ENCODE peak calls at places on chromosome 5, in five cellular contexts. Y is IMR-90, S is GM04504, Z is ecto neural progenitor cell, M is BE2C. R is an unnamed sample.

GRCh38 chr5:149750596-149750995 is 20.5 kb downstream of the PPARGC1B start:
- DNase-seq in Y (no peak), S (no peak), Z (no peak), M (no peak), R (no peak)

GRCh38 chr5:172820046-172820767 is 13.8 kb upstream of the ERGIC1 start:
- DNase-seq in Y (peak; percentile 89), S (no peak), Z (no peak), M (no peak), R (no peak)

GRCh38 chr5:134026521-134027202 is 21.9 kb upstream of the VDAC1 start:
- DNase-seq in Y (peak; percentile 63), S (peak; percentile 17), Z (peak; percentile 77), M (peak; percentile 79), R (peak; percentile 29)

GRCh38 chr5:105968961-105969360 is 1701.8 kb downstream of the EFNA5 start:
- DNase-seq in Y (no peak), S (no peak), Z (no peak), M (no peak), R (no peak)

GRCh38 chr5:82073179-82073578 is 101.4 kb downstream of the ATG10 start:
- DNase-seq in Y (peak; percentile 62), S (no peak), Z (no peak), M (no peak), R (no peak)

GRCh38 chr5:58787982-58788381 is 205.1 kb downstream of the RAB3C start:
- DNase-seq in Y (no peak), S (no peak), Z (no peak), M (peak; percentile 46), R (no peak)

GRCh38 chr5:56685503-56686217 is 129.7 kb upstream of the MAP3K1 start:
- DNase-seq in Y (peak; percentile 28), S (no peak), Z (no peak), M (no peak), R (no peak)

GRCh38 chr5:74056789-74057164 is 430.8 kb downstream of the ARHGEF28 start:
- DNase-seq in Y (peak; percentile 33), S (no peak), Z (no peak), M (no peak), R (no peak)